ENCODE peak calls at places on chromosomes 16 and 17, in nine cellular contexts. One of them, this sample, is unnamed.

GRCh38 chr17:71633391-71633849 is 487.4 kb upstream of the SOX9 start:
- DNase-seq in stimulated activated CD4-positive, alpha-beta T cell treated with anti-CD3 and anti-CD28 coated beads, Interleukin-2, amount 100 ng/mL, for 24 hours: no peak
- DNase-seq in endodermal cell: no peak
- DNase-seq in prostate gland: peak
- DNase-seq in nucleus accumbens: no peak
- DNase-seq in effector memory CD4-positive, alpha-beta T cell: no peak
- DNase-seq in stimulated activated CD8-positive, alpha-beta memory T cell treated with anti-CD3 and anti-CD28 coated beads, Interleukin-4, amount 100 ng/mL, for 4 hours: no peak
- DNase-seq in endothelial cell: no peak
- DNase-seq in activated gamma-delta T cell treated with Interleukin-2 at 50 U/mL for 16 hours: no peak
- DNase-seq in this sample: no peak

GRCh38 chr16:49491736-49492089 is 118.1 kb downstream of the C16orf78 start:
- DNase-seq in stimulated activated CD4-positive, alpha-beta T cell treated with anti-CD3 and anti-CD28 coated beads, Interleukin-2, amount 100 ng/mL, for 24 hours: no peak
- DNase-seq in endodermal cell: peak
- DNase-seq in prostate gland: peak
- DNase-seq in nucleus accumbens: no peak
- DNase-seq in effector memory CD4-positive, alpha-beta T cell: no peak
- DNase-seq in stimulated activated CD8-positive, alpha-beta memory T cell treated with anti-CD3 and anti-CD28 coated beads, Interleukin-4, amount 100 ng/mL, for 4 hours: no peak
- DNase-seq in endothelial cell: peak
- DNase-seq in activated gamma-delta T cell treated with Interleukin-2 at 50 U/mL for 16 hours: no peak
- DNase-seq in this sample: no peak

GRCh38 chr16:25060920-25061319 is 45.8 kb upstream of the ARHGAP17 start:
- DNase-seq in stimulated activated CD4-positive, alpha-beta T cell treated with anti-CD3 and anti-CD28 coated beads, Interleukin-2, amount 100 ng/mL, for 24 hours: no peak
- DNase-seq in endodermal cell: no peak
- DNase-seq in prostate gland: no peak
- DNase-seq in nucleus accumbens: no peak
- DNase-seq in effector memory CD4-positive, alpha-beta T cell: no peak
- DNase-seq in stimulated activated CD8-positive, alpha-beta memory T cell treated with anti-CD3 and anti-CD28 coated beads, Interleukin-4, amount 100 ng/mL, for 4 hours: no peak
- DNase-seq in endothelial cell: no peak
- DNase-seq in activated gamma-delta T cell treated with Interleukin-2 at 50 U/mL for 16 hours: peak
- DNase-seq in this sample: no peak

GRCh38 chr16:29763326-29763725 is 14.7 kb upstream of the ZG16 start:
- DNase-seq in stimulated activated CD4-positive, alpha-beta T cell treated with anti-CD3 and anti-CD28 coated beads, Interleukin-2, amount 100 ng/mL, for 24 hours: no peak
- DNase-seq in endodermal cell: no peak
- DNase-seq in prostate gland: no peak
- DNase-seq in nucleus accumbens: no peak
- DNase-seq in effector memory CD4-positive, alpha-beta T cell: no peak
- DNase-seq in stimulated activated CD8-positive, alpha-beta memory T cell treated with anti-CD3 and anti-CD28 coated beads, Interleukin-4, amount 100 ng/mL, for 4 hours: no peak
- DNase-seq in endothelial cell: no peak
- DNase-seq in activated gamma-delta T cell treated with Interleukin-2 at 50 U/mL for 16 hours: no peak
- DNase-seq in this sample: no peak

GRCh38 chr16:81401035-81401950 is 43.3 kb upstream of the CMIP start:
- DNase-seq in stimulated activated CD4-positive, alpha-beta T cell treated with anti-CD3 and anti-CD28 coated beads, Interleukin-2, amount 100 ng/mL, for 24 hours: no peak
- DNase-seq in endodermal cell: no peak
- DNase-seq in prostate gland: peak
- DNase-seq in nucleus accumbens: no peak
- DNase-seq in effector memory CD4-positive, alpha-beta T cell: no peak
- DNase-seq in stimulated activated CD8-positive, alpha-beta memory T cell treated with anti-CD3 and anti-CD28 coated beads, Interleukin-4, amount 100 ng/mL, for 4 hours: no peak
- DNase-seq in endothelial cell: no peak
- DNase-seq in activated gamma-delta T cell treated with Interleukin-2 at 50 U/mL for 16 hours: no peak
- DNase-seq in this sample: no peak

GRCh38 chr16:4264546-4264945 is 8.3 kb downstream of the TFAP4 start:
- DNase-seq in stimulated activated CD4-positive, alpha-beta T cell treated with anti-CD3 and anti-CD28 coated beads, Interleukin-2, amount 100 ng/mL, for 24 hours: no peak
- DNase-seq in endodermal cell: peak
- DNase-seq in prostate gland: no peak
- DNase-seq in nucleus accumbens: no peak
- DNase-seq in effector memory CD4-positive, alpha-beta T cell: no peak
- DNase-seq in stimulated activated CD8-positive, alpha-beta memory T cell treated with anti-CD3 and anti-CD28 coated beads, Interleukin-4, amount 100 ng/mL, for 4 hours: no peak
- DNase-seq in endothelial cell: no peak
- DNase-seq in activated gamma-delta T cell treated with Interleukin-2 at 50 U/mL for 16 hours: no peak
- DNase-seq in this sample: no peak

GRCh38 chr17:55398689-55399088 is 22.9 kb downstream of the MMD start:
- DNase-seq in stimulated activated CD4-positive, alpha-beta T cell treated with anti-CD3 and anti-CD28 coated beads, Interleukin-2, amount 100 ng/mL, for 24 hours: no peak
- DNase-seq in endodermal cell: no peak
- DNase-seq in prostate gland: no peak
- DNase-seq in nucleus accumbens: no peak
- DNase-seq in effector memory CD4-positive, alpha-beta T cell: no peak
- DNase-seq in stimulated activated CD8-positive, alpha-beta memory T cell treated with anti-CD3 and anti-CD28 coated beads, Interleukin-4, amount 100 ng/mL, for 4 hours: no peak
- DNase-seq in endothelial cell: no peak
- DNase-seq in activated gamma-delta T cell treated with Interleukin-2 at 50 U/mL for 16 hours: no peak
- DNase-seq in this sample: no peak

GRCh38 chr17:58710948-58711552 is 18.6 kb downstream of the RAD51C start:
- DNase-seq in stimulated activated CD4-positive, alpha-beta T cell treated with anti-CD3 and anti-CD28 coated beads, Interleukin-2, amount 100 ng/mL, for 24 hours: peak
- DNase-seq in endodermal cell: peak
- DNase-seq in prostate gland: peak
- DNase-seq in nucleus accumbens: no peak
- DNase-seq in effector memory CD4-positive, alpha-beta T cell: no peak
- DNase-seq in stimulated activated CD8-positive, alpha-beta memory T cell treated with anti-CD3 and anti-CD28 coated beads, Interleukin-4, amount 100 ng/mL, for 4 hours: peak
- DNase-seq in endothelial cell: peak
- DNase-seq in activated gamma-delta T cell treated with Interleukin-2 at 50 U/mL for 16 hours: peak
- DNase-seq in this sample: no peak

GRCh38 chr16:3467920-3468319 is 24.4 kb downstream of the NAA60 start:
- DNase-seq in stimulated activated CD4-positive, alpha-beta T cell treated with anti-CD3 and anti-CD28 coated beads, Interleukin-2, amount 100 ng/mL, for 24 hours: no peak
- DNase-seq in endodermal cell: no peak
- DNase-seq in prostate gland: no peak
- DNase-seq in nucleus accumbens: no peak
- DNase-seq in effector memory CD4-positive, alpha-beta T cell: no peak
- DNase-seq in stimulated activated CD8-positive, alpha-beta memory T cell treated with anti-CD3 and anti-CD28 coated beads, Interleukin-4, amount 100 ng/mL, for 4 hours: no peak
- DNase-seq in endothelial cell: no peak
- DNase-seq in activated gamma-delta T cell treated with Interleukin-2 at 50 U/mL for 16 hours: no peak
- DNase-seq in this sample: no peak

GRCh38 chr17:51461578-51462004 is 201.2 kb downstream of the UTP18 start:
- DNase-seq in stimulated activated CD4-positive, alpha-beta T cell treated with anti-CD3 and anti-CD28 coated beads, Interleukin-2, amount 100 ng/mL, for 24 hours: peak
- DNase-seq in endodermal cell: peak
- DNase-seq in prostate gland: peak
- DNase-seq in nucleus accumbens: no peak
- DNase-seq in effector memory CD4-positive, alpha-beta T cell: no peak
- DNase-seq in stimulated activated CD8-positive, alpha-beta memory T cell treated with anti-CD3 and anti-CD28 coated beads, Interleukin-4, amount 100 ng/mL, for 4 hours: peak
- DNase-seq in endothelial cell: peak
- DNase-seq in activated gamma-delta T cell treated with Interleukin-2 at 50 U/mL for 16 hours: peak
- DNase-seq in this sample: peak

GRCh38 chr16:610513-611381 is 20.0 kb upstream of the WFIKKN1 start:
- DNase-seq in stimulated activated CD4-positive, alpha-beta T cell treated with anti-CD3 and anti-CD28 coated beads, Interleukin-2, amount 100 ng/mL, for 24 hours: peak
- DNase-seq in endodermal cell: peak
- DNase-seq in prostate gland: no peak
- DNase-seq in nucleus accumbens: peak
- DNase-seq in effector memory CD4-positive, alpha-beta T cell: peak
- DNase-seq in stimulated activated CD8-positive, alpha-beta memory T cell treated with anti-CD3 and anti-CD28 coated beads, Interleukin-4, amount 100 ng/mL, for 4 hours: no peak
- DNase-seq in endothelial cell: peak
- DNase-seq in activated gamma-delta T cell treated with Interleukin-2 at 50 U/mL for 16 hours: peak
- DNase-seq in this sample: no peak

GRCh38 chr17:17175917-17176316 is 30.2 kb downstream of the PLD6 start:
- DNase-seq in stimulated activated CD4-positive, alpha-beta T cell treated with anti-CD3 and anti-CD28 coated beads, Interleukin-2, amount 100 ng/mL, for 24 hours: no peak
- DNase-seq in endodermal cell: no peak
- DNase-seq in prostate gland: no peak
- DNase-seq in nucleus accumbens: no peak
- DNase-seq in effector memory CD4-positive, alpha-beta T cell: no peak
- DNase-seq in stimulated activated CD8-positive, alpha-beta memory T cell treated with anti-CD3 and anti-CD28 coated beads, Interleukin-4, amount 100 ng/mL, for 4 hours: no peak
- DNase-seq in endothelial cell: no peak
- DNase-seq in activated gamma-delta T cell treated with Interleukin-2 at 50 U/mL for 16 hours: peak
- DNase-seq in this sample: no peak

GRCh38 chr16:64993464-64993863 is 128.4 kb downstream of the CDH11 start:
- DNase-seq in stimulated activated CD4-positive, alpha-beta T cell treated with anti-CD3 and anti-CD28 coated beads, Interleukin-2, amount 100 ng/mL, for 24 hours: no peak
- DNase-seq in endodermal cell: no peak
- DNase-seq in prostate gland: no peak
- DNase-seq in nucleus accumbens: no peak
- DNase-seq in effector memory CD4-positive, alpha-beta T cell: no peak
- DNase-seq in stimulated activated CD8-positive, alpha-beta memory T cell treated with anti-CD3 and anti-CD28 coated beads, Interleukin-4, amount 100 ng/mL, for 4 hours: no peak
- DNase-seq in endothelial cell: no peak
- DNase-seq in activated gamma-delta T cell treated with Interleukin-2 at 50 U/mL for 16 hours: no peak
- DNase-seq in this sample: no peak

GRCh38 chr16:57638381-57638780 is 10.0 kb downstream of the ADGRG1 start:
- DNase-seq in stimulated activated CD4-positive, alpha-beta T cell treated with anti-CD3 and anti-CD28 coated beads, Interleukin-2, amount 100 ng/mL, for 24 hours: no peak
- DNase-seq in endodermal cell: no peak
- DNase-seq in prostate gland: no peak
- DNase-seq in nucleus accumbens: no peak
- DNase-seq in effector memory CD4-positive, alpha-beta T cell: no peak
- DNase-seq in stimulated activated CD8-positive, alpha-beta memory T cell treated with anti-CD3 and anti-CD28 coated beads, Interleukin-4, amount 100 ng/mL, for 4 hours: no peak
- DNase-seq in endothelial cell: no peak
- DNase-seq in activated gamma-delta T cell treated with Interleukin-2 at 50 U/mL for 16 hours: no peak
- DNase-seq in this sample: no peak

GRCh38 chr16:22425036-22425801 is 50.8 kb upstream of the CDR2 start:
- DNase-seq in stimulated activated CD4-positive, alpha-beta T cell treated with anti-CD3 and anti-CD28 coated beads, Interleukin-2, amount 100 ng/mL, for 24 hours: no peak
- DNase-seq in endodermal cell: peak
- DNase-seq in prostate gland: no peak
- DNase-seq in nucleus accumbens: no peak
- DNase-seq in effector memory CD4-positive, alpha-beta T cell: no peak
- DNase-seq in stimulated activated CD8-positive, alpha-beta memory T cell treated with anti-CD3 and anti-CD28 coated beads, Interleukin-4, amount 100 ng/mL, for 4 hours: no peak
- DNase-seq in endothelial cell: no peak
- DNase-seq in activated gamma-delta T cell treated with Interleukin-2 at 50 U/mL for 16 hours: no peak
- DNase-seq in this sample: no peak

GRCh38 chr17:17305282-17305801 is 2.2 kb downstream of the NT5M start:
- DNase-seq in stimulated activated CD4-positive, alpha-beta T cell treated with anti-CD3 and anti-CD28 coated beads, Interleukin-2, amount 100 ng/mL, for 24 hours: peak
- DNase-seq in endodermal cell: no peak
- DNase-seq in prostate gland: no peak
- DNase-seq in nucleus accumbens: no peak
- DNase-seq in effector memory CD4-positive, alpha-beta T cell: no peak
- DNase-seq in stimulated activated CD8-positive, alpha-beta memory T cell treated with anti-CD3 and anti-CD28 coated beads, Interleukin-4, amount 100 ng/mL, for 4 hours: peak
- DNase-seq in endothelial cell: no peak
- DNase-seq in activated gamma-delta T cell treated with Interleukin-2 at 50 U/mL for 16 hours: peak
- DNase-seq in this sample: peak

GRCh38 chr16:48999034-48999433 is 282.6 kb downstream of the CBLN1 start:
- DNase-seq in stimulated activated CD4-positive, alpha-beta T cell treated with anti-CD3 and anti-CD28 coated beads, Interleukin-2, amount 100 ng/mL, for 24 hours: no peak
- DNase-seq in endodermal cell: no peak
- DNase-seq in prostate gland: no peak
- DNase-seq in nucleus accumbens: no peak
- DNase-seq in effector memory CD4-positive, alpha-beta T cell: no peak
- DNase-seq in stimulated activated CD8-positive, alpha-beta memory T cell treated with anti-CD3 and anti-CD28 coated beads, Interleukin-4, amount 100 ng/mL, for 4 hours: no peak
- DNase-seq in endothelial cell: no peak
- DNase-seq in activated gamma-delta T cell treated with Interleukin-2 at 50 U/mL for 16 hours: no peak
- DNase-seq in this sample: no peak

GRCh38 chr17:41985919-41986318 is 19.3 kb downstream of the CNP start:
- DNase-seq in stimulated activated CD4-positive, alpha-beta T cell treated with anti-CD3 and anti-CD28 coated beads, Interleukin-2, amount 100 ng/mL, for 24 hours: no peak
- DNase-seq in endodermal cell: no peak
- DNase-seq in prostate gland: no peak
- DNase-seq in nucleus accumbens: no peak
- DNase-seq in effector memory CD4-positive, alpha-beta T cell: no peak
- DNase-seq in stimulated activated CD8-positive, alpha-beta memory T cell treated with anti-CD3 and anti-CD28 coated beads, Interleukin-4, amount 100 ng/mL, for 4 hours: no peak
- DNase-seq in endothelial cell: no peak
- DNase-seq in activated gamma-delta T cell treated with Interleukin-2 at 50 U/mL for 16 hours: no peak
- DNase-seq in this sample: no peak